ENCODE peak calls at places on chromosome 17, in five cellular contexts. K, C, S, O and A are unnamed samples.

GRCh38 chr17:64174686-64175456 is 44.9 kb upstream of the ERN1 start:
- DNase-seq in K (peak; percentile 78), C (no peak), S (peak; percentile 79), O (no peak), A (no peak)

GRCh38 chr17:29384901-29385300 is 5.3 kb upstream of the TAOK1 start:
- DNase-seq in K (no peak), C (no peak), S (no peak), O (no peak), A (no peak)

GRCh38 chr17:83125515-83126274 is 46.3 kb downstream of the METRNL start:
- DNase-seq in K (no peak), C (peak; percentile 60), S (peak; percentile 39), O (no peak), A (no peak)

GRCh38 chr17:2871720-2872119 is 75.5 kb downstream of the RAP1GAP2 start:
- DNase-seq in K (no peak), C (no peak), S (no peak), O (no peak), A (no peak)

GRCh38 chr17:48351916-48352332 is 78.1 kb downstream of the SKAP1 start:
- DNase-seq in K (no peak), C (peak; percentile 39), S (no peak), O (no peak), A (no peak)

GRCh38 chr17:45161288-45162021 is at the start of gene HEXIM2:
- DNase-seq in K (peak; percentile 99), C (peak; percentile 99), S (peak; percentile 98), O (peak; percentile 96), A (peak; percentile 98)

GRCh38 chr17:4505187-4505586 is 6.5 kb downstream of the SPNS2 start:
- DNase-seq in K (no peak), C (peak; percentile 77), S (no peak), O (no peak), A (no peak)

GRCh38 chr17:68512967-68513474 is 791 bp downstream of the PRKAR1A start:
- DNase-seq in K (no peak), C (no peak), S (peak; percentile 40), O (no peak), A (no peak)

GRCh38 chr17:38797091-38797490 is 2.3 kb downstream of the PIP4K2B start:
- DNase-seq in K (no peak), C (no peak), S (peak; percentile 2), O (no peak), A (no peak)

GRCh38 chr17:49031965-49032928 is 35.1 kb downstream of the IGF2BP1 start:
- DNase-seq in K (peak; percentile 58), C (peak; percentile 70), S (no peak), O (no peak), A (no peak)

GRCh38 chr17:83080641-83081560 is 1.5 kb downstream of the METRNL start:
- DNase-seq in K (peak; percentile 43), C (no peak), S (no peak), O (no peak), A (no peak)

GRCh38 chr17:19482571-19482970 is 51.1 kb upstream of the SLC47A1 start:
- DNase-seq in K (no peak), C (peak; percentile 64), S (no peak), O (no peak), A (no peak)

GRCh38 chr17:43908111-43908721 is 880 bp upstream of the MPP2 start:
- DNase-seq in K (peak; percentile 46), C (no peak), S (peak; percentile 29), O (peak; percentile 67), A (peak; percentile 40)

GRCh38 chr17:17533901-17534441 is 37.8 kb upstream of the RASD1 start:
- DNase-seq in K (peak; percentile 82), C (peak; percentile 73), S (no peak), O (no peak), A (no peak)

GRCh38 chr17:78539771-78540170 is 37.4 kb downstream of the DNAH17 start:
- DNase-seq in K (no peak), C (no peak), S (no peak), O (no peak), A (no peak)

GRCh38 chr17:57395721-57396321 is 139.5 kb downstream of the MSI2 start:
- DNase-seq in K (no peak), C (no peak), S (no peak), O (no peak), A (no peak)

GRCh38 chr17:44738214-44738906 is 20.4 kb upstream of the ADAM11 start:
- DNase-seq in K (no peak), C (no peak), S (no peak), O (no peak), A (no peak)

GRCh38 chr17:20273741-20274500 is 193.4 kb downstream of the LGALS9B start:
- DNase-seq in K (no peak), C (no peak), S (no peak), O (no peak), A (no peak)

GRCh38 chr17:17125136-17126084 is 80.7 kb downstream of the PLD6 start:
- DNase-seq in K (no peak), C (no peak), S (no peak), O (no peak), A (no peak)

GRCh38 chr17:49552070-49552751 is 23.5 kb upstream of the NXPH3 start:
- DNase-seq in K (no peak), C (no peak), S (no peak), O (no peak), A (no peak)

GRCh38 chr17:37726891-37727780 is 17.7 kb downstream of the HNF1B start:
- DNase-seq in K (peak; percentile 67), C (no peak), S (no peak), O (no peak), A (no peak)

GRCh38 chr17:34820922-34821321 is 140.3 kb downstream of the CCT6B start:
- DNase-seq in K (no peak), C (peak; percentile 40), S (no peak), O (no peak), A (no peak)

GRCh38 chr17:39920218-39921210 is 2.1 kb upstream of the GSDMB start:
- DNase-seq in K (no peak), C (no peak), S (no peak), O (no peak), A (no peak)

GRCh38 chr17:6165806-6166205 is 95.6 kb downstream of the WSCD1 start:
- DNase-seq in K (no peak), C (no peak), S (no peak), O (no peak), A (no peak)

GRCh38 chr17:41480581-41480980 is 370 bp downstream of the KRT35 start:
- DNase-seq in K (no peak), C (no peak), S (no peak), O (no peak), A (no peak)

GRCh38 chr17:73824321-73824720 is 180.1 kb upstream of the SDK2 start:
- DNase-seq in K (no peak), C (no peak), S (no peak), O (no peak), A (no peak)

GRCh38 chr17:40809721-40810421 is 10.1 kb upstream of the KRT28 start:
- DNase-seq in K (no peak), C (no peak), S (no peak), O (no peak), A (no peak)

GRCh38 chr17:40953876-40954275 is 12.9 kb downstream of the KRT39 start:
- DNase-seq in K (no peak), C (peak; percentile 98), S (no peak), O (no peak), A (no peak)

GRCh38 chr17:1366234-1366633 is 33.8 kb downstream of the YWHAE start:
- DNase-seq in K (no peak), C (no peak), S (no peak), O (no peak), A (no peak)

GRCh38 chr17:1360975-1361374 is 39.0 kb downstream of the YWHAE start:
- DNase-seq in K (no peak), C (no peak), S (no peak), O (no peak), A (no peak)

GRCh38 chr17:1362065-1362848 is 37.8 kb downstream of the YWHAE start:
- DNase-seq in K (no peak), C (no peak), S (no peak), O (no peak), A (no peak)

GRCh38 chr17:1365445-1366039 is 34.5 kb downstream of the YWHAE start:
- DNase-seq in K (peak; percentile 67), C (peak; percentile 74), S (peak; percentile 60), O (no peak), A (no peak)

GRCh38 chr17:1362964-1363363 is 37.1 kb downstream of the YWHAE start:
- DNase-seq in K (no peak), C (no peak), S (peak; percentile 54), O (no peak), A (no peak)
- H3K4me1 ChIP-seq in K (peaks cover 31% of the 10 kb centered on the region), C (peaks cover 33% of the 10 kb centered on the region), S (peaks cover 74% of the 10 kb centered on the region), O (peaks cover 53% of the 10 kb centered on the region), A (peaks cover 65% of the 10 kb centered on the region)

DNA sequence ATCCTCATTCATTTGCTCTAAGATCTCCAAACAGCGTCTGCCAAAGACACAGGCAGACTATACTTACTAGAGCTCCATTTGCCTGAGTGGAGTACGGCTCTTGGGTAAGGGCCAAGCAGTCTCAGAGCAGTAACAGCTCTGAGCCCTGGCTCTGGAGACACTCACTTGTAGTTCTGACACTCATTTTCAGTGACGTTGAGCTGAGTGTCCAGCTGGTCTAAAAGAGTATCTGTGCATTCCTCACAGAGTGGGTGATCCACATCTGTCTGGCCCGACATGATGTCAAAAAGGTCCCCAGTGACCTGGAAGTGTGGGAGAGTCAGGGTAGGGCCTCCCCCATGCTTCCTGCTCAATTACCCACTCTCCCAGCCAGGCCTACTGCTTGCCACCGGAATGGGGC is 5.7 kb downstream of the BECN1 start:
- DNase-seq in K (no peak), C (no peak), S (no peak), O (no peak), A (no peak)
- H3K27ac ChIP-seq in K (no peak overlapping the region), C (no peak overlapping the region), S (no peak overlapping the region), O (no peak overlapping the region), A (no peak overlapping the region)

GRCh38 chr17:81059026-81059425 is 24.1 kb downstream of the BAIAP2 start:
- DNase-seq in K (no peak), C (no peak), S (no peak), O (no peak), A (no peak)
- H3K4me1 ChIP-seq in K (no peaks in the 10 kb centered on the region), C (peaks cover 15% of the 10 kb centered on the region), S (peaks cover 19% of the 10 kb centered on the region), O (peaks cover 26% of the 10 kb centered on the region), A (no peaks in the 10 kb centered on the region)

DNA sequence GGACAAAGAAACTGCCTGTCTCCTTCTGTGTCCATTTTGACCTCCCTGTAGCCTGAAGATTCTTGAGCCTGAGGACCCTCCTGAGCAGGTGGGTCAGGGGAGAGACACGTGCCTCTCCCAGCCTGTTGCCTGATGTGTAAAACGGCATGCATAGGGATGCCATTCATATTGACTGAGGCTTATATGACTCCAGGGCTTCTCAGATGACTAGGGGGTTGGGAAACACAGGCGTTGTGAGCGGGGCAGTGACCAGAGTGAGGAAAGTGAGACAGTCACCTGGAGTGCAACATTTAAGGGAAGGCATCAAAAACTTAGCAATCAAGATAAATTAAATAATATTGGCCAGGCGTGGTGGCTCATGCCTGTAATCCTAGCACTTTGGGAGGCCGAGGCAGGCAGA is 5.1 kb upstream of the SLC16A5 start:
- DNase-seq in K (no peak), C (peak; percentile 78), S (no peak), O (no peak), A (no peak)
- H3K27ac ChIP-seq in K (no peak overlapping the region), C (peak overlapping the region; percentile 49), S (no peak overlapping the region), O (no peak overlapping the region), A (no peak overlapping the region)

GRCh38 chr17:42519546-42520444 is 16.2 kb upstream of the NAGLU start:
- DNase-seq in K (peak; percentile 80), C (peak; percentile 95), S (peak; percentile 79), O (peak; percentile 85), A (peak; percentile 93)
- H3K4me1 ChIP-seq in K (peaks cover 40% of the 10 kb centered on the region), C (peaks cover 53% of the 10 kb centered on the region), S (peaks cover 63% of the 10 kb centered on the region), O (peaks cover 64% of the 10 kb centered on the region), A (peaks cover 68% of the 10 kb centered on the region)